ENCODE peak calls at places on chromosome 22, in four cellular contexts. G is activated CD4-positive, alpha-beta memory T cell treated with anti-CD3 and anti-CD28 coated beads for 36 hours; Q is NCI-H1092; Y is stimulated activated CD4-positive, alpha-beta T cell treated with anti-CD3 and anti-CD28 coated beads, Interleukin-12 subunit alpha, Interleukin-12 subunit beta, amount 100 ng/mL, for 4 hours. S is an unnamed sample.

GRCh38 chr22:48897638-48897954 is 930.1 kb downstream of the BRD1 start:
- DNase-seq in G (no peak), Q (no peak), Y (no peak), S (no peak)

GRCh38 chr22:28955817-28956216 is 72.4 kb downstream of the ZNRF3 start:
- DNase-seq in G (peak), Q (no peak), Y (peak), S (no peak)

GRCh38 chr22:31400023-31400397 is 606 bp downstream of the DRG1 start:
- DNase-seq in G (no peak), Q (no peak), Y (no peak), S (peak)

GRCh38 chr22:37823134-37823985 is at the start of gene GALR3:
- DNase-seq in G (no peak), Q (no peak), Y (no peak), S (no peak)

GRCh38 chr22:35930933-35931332 is 97.7 kb downstream of the RBFOX2 start:
- DNase-seq in G (no peak), Q (peak), Y (no peak), S (peak)

GRCh38 chr22:22894740-22895731 is 7.4 kb downstream of the IGLL5 start:
- DNase-seq in G (no peak), Q (no peak), Y (no peak), S (no peak)

GRCh38 chr22:29949872-29950271 is 66.9 kb downstream of the MTMR3 start:
- DNase-seq in G (no peak), Q (no peak), Y (no peak), S (no peak)

GRCh38 chr22:25452116-25452700 is 112.3 kb upstream of the GRK3 start:
- DNase-seq in G (no peak), Q (no peak), Y (no peak), S (no peak)

GRCh38 chr22:25183959-25184619 is 15.6 kb upstream of the CRYBB3 start:
- DNase-seq in G (no peak), Q (no peak), Y (no peak), S (no peak)

GRCh38 chr22:37818397-37819099 is 4.6 kb upstream of the GALR3 start:
- DNase-seq in G (peak), Q (peak), Y (peak), S (no peak)

GRCh38 chr22:38930512-38930911 is 26.9 kb upstream of the APOBEC3A start:
- DNase-seq in G (no peak), Q (no peak), Y (no peak), S (no peak)

GRCh38 chr22:21714784-21715183 is 20.8 kb downstream of the YPEL1 start:
- DNase-seq in G (no peak), Q (no peak), Y (no peak), S (no peak)

GRCh38 chr22:46087816-46088277 is 62.5 kb upstream of the PPARA start:
- DNase-seq in G (no peak), Q (peak), Y (no peak), S (peak)

GRCh38 chr22:21051145-21051835 is 5.5 kb downstream of the LRRC74B start:
- DNase-seq in G (no peak), Q (no peak), Y (no peak), S (no peak)

GRCh38 chr22:22168190-22168940 is 76.2 kb upstream of the VPREB1 start:
- DNase-seq in G (no peak), Q (peak), Y (no peak), S (no peak)

GRCh38 chr22:20241579-20242392 is 26.3 kb downstream of the RTN4R start:
- DNase-seq in G (no peak), Q (no peak), Y (no peak), S (no peak)

GRCh38 chr22:46830001-46830715 is 67.7 kb downstream of the TBC1D22A start:
- DNase-seq in G (no peak), Q (no peak), Y (no peak), S (no peak)

GRCh38 chr22:46050451-46050845 is 73.5 kb upstream of the WNT7B start:
- DNase-seq in G (no peak), Q (no peak), Y (no peak), S (no peak)

GRCh38 chr22:19718255-19719054 is 4.2 kb downstream of the SEPTIN5 start:
- DNase-seq in G (no peak), Q (no peak), Y (no peak), S (no peak)

GRCh38 chr22:41382098-41382578 is 396 bp downstream of the TEF start:
- DNase-seq in G (peak), Q (peak), Y (peak), S (peak)

GRCh38 chr22:19974233-19974861 is 32.7 kb upstream of the TXNRD2 start:
- DNase-seq in G (no peak), Q (peak), Y (no peak), S (peak)

GRCh38 chr22:26597026-26597425 is 7.1 kb upstream of the TPST2 start:
- DNase-seq in G (no peak), Q (no peak), Y (no peak), S (no peak)

GRCh38 chr22:39396797-39397195 is 2.8 kb upstream of the TAB1 start:
- DNase-seq in G (no peak), Q (no peak), Y (no peak), S (no peak)

GRCh38 chr22:19730141-19730661 is 6.9 kb downstream of the GP1BB start:
- DNase-seq in G (no peak), Q (no peak), Y (no peak), S (no peak)

GRCh38 chr22:36419912-36420882 is 32.4 kb upstream of the MYH9 start:
- DNase-seq in G (no peak), Q (no peak), Y (no peak), S (no peak)

GRCh38 chr22:39233736-39234120 is 11.1 kb downstream of the PDGFB start:
- DNase-seq in G (no peak), Q (no peak), Y (no peak), S (no peak)

GRCh38 chr22:44584256-44584902 is 86.3 kb upstream of the RTL6 start:
- DNase-seq in G (no peak), Q (no peak), Y (no peak), S (no peak)

GRCh38 chr22:17748555-17749353 is 25.5 kb downstream of the BID start:
- DNase-seq in G (no peak), Q (no peak), Y (no peak), S (no peak)

GRCh38 chr22:26800858-26801257 is 143.5 kb downstream of the MIAT start:
- DNase-seq in G (no peak), Q (no peak), Y (no peak), S (no peak)

GRCh38 chr22:42747701-42748513 is 27.2 kb upstream of the A4GALT start:
- DNase-seq in G (no peak), Q (no peak), Y (no peak), S (peak)

GRCh38 chr22:48352086-48352911 is 1475.4 kb downstream of the BRD1 start:
- DNase-seq in G (no peak), Q (no peak), Y (no peak), S (no peak)

GRCh38 chr22:19181786-19182471 is 3.4 kb upstream of the SLC25A1 start:
- DNase-seq in G (peak), Q (no peak), Y (no peak), S (no peak)

GRCh38 chr22:44360686-44361381 is 48.1 kb upstream of the SHISAL1 start:
- DNase-seq in G (no peak), Q (no peak), Y (no peak), S (no peak)

GRCh38 chr22:36323855-36324331 is 63.9 kb downstream of the MYH9 start:
- DNase-seq in G (no peak), Q (no peak), Y (no peak), S (no peak)

GRCh38 chr22:33329398-33329797 is 271.2 kb upstream of the SYN3 start:
- DNase-seq in G (no peak), Q (no peak), Y (no peak), S (no peak)

S was measured in COLO829.